ENCODE peak calls at places on chromosomes 1 and 21, in ten cellular contexts. A is AML-193, N is SHP77 treated with DMSO at 0.1 percent for 48 hours, H is B cell, O is fibroblast of mammary gland, S is NCI-H345, P is esophagus squamous epithelium, V is body of pancreas, K is foreskin fibroblast, Y is pulmonary artery endothelial cell. J is an unnamed sample.

GRCh38 chr1:111825217-111825616 is 69.5 kb downstream of the DDX20 start:
- DNase-seq in A (no peak), N (no peak), H (no peak), O (no peak), S (no peak), P (no peak), V (no peak), K (no peak), Y (no peak), J (no peak)

GRCh38 chr1:46301406-46302090 is 1.9 kb downstream of the LRRC41 start:
- DNase-seq in A (peak; percentile 20), N (no peak), H (no peak), O (peak; percentile 47), S (no peak), P (no peak), V (peak; percentile 36), K (peak; percentile 72), Y (no peak), J (no peak)

GRCh38 chr1:153937331-153937730 is 9.2 kb downstream of the DENND4B start:
- DNase-seq in A (no peak), N (no peak), H (no peak), O (no peak), S (no peak), P (no peak), V (no peak), K (no peak), Y (no peak), J (no peak)

GRCh38 chr1:20358761-20359263 is 68.1 kb downstream of the VWA5B1 start:
- DNase-seq in A (no peak), N (no peak), H (no peak), O (peak; percentile 55), S (peak; percentile 80), P (no peak), V (peak; percentile 92), K (peak; percentile 85), Y (no peak), J (no peak)

GRCh38 chr1:226209307-226210059 is 14.0 kb upstream of the MIXL1 start:
- DNase-seq in A (no peak), N (no peak), H (no peak), O (no peak), S (no peak), P (no peak), V (no peak), K (peak; percentile 38), Y (no peak), J (no peak)

GRCh38 chr21:34221331-34222030 is 142.3 kb upstream of the KCNE2 start:
- DNase-seq in A (no peak), N (no peak), H (no peak), O (no peak), S (no peak), P (no peak), V (no peak), K (no peak), Y (no peak), J (no peak)

GRCh38 chr1:212291505-212292134 is 6.4 kb downstream of the PPP2R5A start:
- DNase-seq in A (peak; percentile 78), N (peak; percentile 2), H (peak; percentile 40), O (peak; percentile 64), S (peak; percentile 55), P (no peak), V (peak; percentile 27), K (peak; percentile 63), Y (no peak), J (no peak)

GRCh38 chr1:158720620-158721019 is at the start of gene OR6K3:
- DNase-seq in A (no peak), N (no peak), H (no peak), O (no peak), S (no peak), P (no peak), V (no peak), K (no peak), Y (no peak), J (no peak)

GRCh38 chr1:58456470-58456869 is 90.1 kb downstream of the OMA1 start:
- DNase-seq in A (no peak), N (no peak), H (no peak), O (peak; percentile 51), S (no peak), P (no peak), V (no peak), K (peak; percentile 40), Y (no peak), J (no peak)

GRCh38 chr21:16322423-16322822 is 592.6 kb downstream of the USP25 start:
- DNase-seq in A (no peak), N (no peak), H (no peak), O (no peak), S (no peak), P (no peak), V (no peak), K (no peak), Y (no peak), J (no peak)

GRCh38 chr1:1907098-1907736 is 7.8 kb upstream of the CALML6 start:
- DNase-seq in A (no peak), N (peak; percentile 77), H (peak; percentile 74), O (no peak), S (peak; percentile 96), P (no peak), V (no peak), K (peak; percentile 45), Y (no peak), J (no peak)

GRCh38 chr1:36705629-36706028 is 222.9 kb upstream of the CSF3R start:
- DNase-seq in A (no peak), N (peak; percentile 30), H (no peak), O (no peak), S (no peak), P (no peak), V (no peak), K (no peak), Y (no peak), J (no peak)

GRCh38 chr21:44449473-44450363 is 5.6 kb upstream of the LRRC3 start:
- DNase-seq in A (no peak), N (no peak), H (no peak), O (no peak), S (no peak), P (no peak), V (no peak), K (no peak), Y (no peak), J (no peak)

GRCh38 chr1:77513839-77514763 is 168.4 kb downstream of the ZZZ3 start:
- DNase-seq in A (no peak), N (no peak), H (no peak), O (peak; percentile 79), S (no peak), P (no peak), V (peak; percentile 13), K (peak; percentile 94), Y (peak; percentile 58), J (no peak)

GRCh38 chr1:220019071-220019470 is 27.2 kb downstream of the EPRS1 start:
- DNase-seq in A (no peak), N (no peak), H (no peak), O (no peak), S (no peak), P (no peak), V (no peak), K (no peak), Y (no peak), J (no peak)

GRCh38 chr1:36091698-36092097 is 3.0 kb downstream of the ADPRS start:
- DNase-seq in A (no peak), N (no peak), H (no peak), O (no peak), S (no peak), P (no peak), V (no peak), K (no peak), Y (no peak), J (no peak)

GRCh38 chr1:21139601-21140000 is 37.1 kb downstream of the EIF4G3 start:
- DNase-seq in A (no peak), N (peak; percentile 18), H (no peak), O (no peak), S (peak; percentile 76), P (no peak), V (no peak), K (no peak), Y (no peak), J (no peak)

GRCh38 chr1:233907139-233907538 is 2.7 kb downstream of the SLC35F3 start:
- DNase-seq in A (no peak), N (no peak), H (no peak), O (no peak), S (no peak), P (no peak), V (no peak), K (no peak), Y (no peak), J (no peak)

GRCh38 chr1:43991476-43992231 is at the start of gene CCDC24:
- DNase-seq in A (peak; percentile 66), N (peak; percentile 19), H (peak; percentile 81), O (peak; percentile 66), S (peak; percentile 85), P (no peak), V (peak; percentile 90), K (peak; percentile 92), Y (no peak), J (no peak)

GRCh38 chr1:59204001-59204400 is 92.9 kb upstream of the FGGY start:
- DNase-seq in A (peak; percentile 70), N (no peak), H (no peak), O (no peak), S (no peak), P (no peak), V (peak; percentile 57), K (peak; percentile 24), Y (peak; percentile 47), J (no peak)

GRCh38 chr1:186461014-186461413 is at the start of gene PDC:
- DNase-seq in A (no peak), N (no peak), H (no peak), O (no peak), S (no peak), P (no peak), V (no peak), K (no peak), Y (no peak), J (no peak)

GRCh38 chr1:243345205-243345604 is 89.4 kb downstream of the SDCCAG8 start:
- DNase-seq in A (no peak), N (peak; percentile 8), H (no peak), O (peak; percentile 34), S (no peak), P (no peak), V (peak; percentile 16), K (no peak), Y (no peak), J (no peak)

GRCh38 chr1:164961714-164962113 is 394.8 kb downstream of the LMX1A start:
- DNase-seq in A (no peak), N (no peak), H (no peak), O (peak; percentile 51), S (no peak), P (no peak), V (no peak), K (no peak), Y (no peak), J (no peak)

GRCh38 chr1:5993553-5994510 is 1.6 kb upstream of the NPHP4 start:
- DNase-seq in A (peak; percentile 22), N (no peak), H (no peak), O (no peak), S (no peak), P (no peak), V (no peak), K (no peak), Y (no peak), J (no peak)

GRCh38 chr1:11977625-11978024 is 2.6 kb upstream of the MFN2 start:
- DNase-seq in A (no peak), N (no peak), H (no peak), O (peak; percentile 66), S (no peak), P (no peak), V (no peak), K (peak; percentile 90), Y (no peak), J (no peak)

GRCh38 chr21:33229099-33229775 is 501 bp upstream of the IFNAR2 start:
- DNase-seq in A (no peak), N (no peak), H (no peak), O (no peak), S (no peak), P (no peak), V (no peak), K (no peak), Y (no peak), J (no peak)

GRCh38 chr1:27318596-27318995 is 3.4 kb upstream of the TMEM222 start:
- DNase-seq in A (no peak), N (no peak), H (no peak), O (peak; percentile 64), S (no peak), P (no peak), V (no peak), K (peak; percentile 82), Y (no peak), J (no peak)

GRCh38 chr1:22291926-22292788 is 149.3 kb upstream of the WNT4 start:
- DNase-seq in A (no peak), N (peak; percentile 18), H (no peak), O (no peak), S (no peak), P (no peak), V (no peak), K (no peak), Y (no peak), J (no peak)